ENCODE peak calls at places on chromosomes 13 and 19, in nine cellular contexts. D is cardiac muscle cell, A is heart left ventricle, U is epithelial cell of esophagus, E is BE2C, Y is psoas muscle, V is GM06990, H is tibial artery, Q is MM.1S. J is an unnamed sample.

GRCh38 chr13:32142115-32142514 is 110.5 kb downstream of the FRY start:
- DNase-seq in D (no peak), A (no peak), U (no peak), E (no peak), Y (no peak), V (no peak), H (no peak), Q (no peak), J (no peak)

GRCh38 chr13:43074824-43075510 is 51.6 kb downstream of the DNAJC15 start:
- DNase-seq in D (no peak), A (no peak), U (no peak), E (no peak), Y (no peak), V (peak; percentile 36), H (no peak), Q (peak; percentile 52), J (no peak)

GRCh38 chr13:90427322-90428272 is 919.9 kb upstream of the MIR17HG start:
- DNase-seq in D (no peak), A (peak; percentile 31), U (no peak), E (peak; percentile 54), Y (no peak), V (no peak), H (no peak), Q (no peak), J (no peak)

GRCh38 chr19:10309423-10309822 is at the start of gene ZGLP1:
- DNase-seq in D (no peak), A (no peak), U (no peak), E (no peak), Y (no peak), V (no peak), H (no peak), Q (no peak), J (no peak)

GRCh38 chr19:5908773-5909442 is 4.2 kb downstream of the VMAC start:
- DNase-seq in D (no peak), A (no peak), U (no peak), E (no peak), Y (no peak), V (no peak), H (no peak), Q (no peak), J (no peak)

GRCh38 chr19:1783354-1783753 is 28.7 kb downstream of the ATP8B3 start:
- DNase-seq in D (no peak), A (no peak), U (no peak), E (no peak), Y (no peak), V (no peak), H (no peak), Q (no peak), J (no peak)

GRCh38 chr19:51029718-51030117 is 3.3 kb upstream of the KLK11 start:
- DNase-seq in D (no peak), A (no peak), U (no peak), E (no peak), Y (no peak), V (no peak), H (no peak), Q (no peak), J (no peak)

GRCh38 chr19:41940443-41941409 is 12.5 kb upstream of the ERFL start:
- DNase-seq in D (no peak), A (no peak), U (no peak), E (no peak), Y (no peak), V (no peak), H (no peak), Q (no peak), J (no peak)

GRCh38 chr13:44646044-44646443 is 69.9 kb upstream of the TSC22D1 start:
- DNase-seq in D (no peak), A (no peak), U (no peak), E (no peak), Y (no peak), V (no peak), H (no peak), Q (no peak), J (no peak)

GRCh38 chr19:33291623-33292534 is 10.5 kb downstream of the CEBPA start:
- DNase-seq in D (no peak), A (peak; percentile 17), U (no peak), E (no peak), Y (no peak), V (no peak), H (no peak), Q (no peak), J (no peak)

GRCh38 chr13:75762967-75763366 is 126.8 kb downstream of the LMO7 start:
- DNase-seq in D (no peak), A (no peak), U (no peak), E (no peak), Y (no peak), V (no peak), H (no peak), Q (no peak), J (no peak)
- H3K4me3 ChIP-seq in D (no peak overlapping the region), A (peak overlapping the region; percentile 47), U (peak overlapping the region; percentile 69), E (no peak overlapping the region), Y (peak overlapping the region; percentile 69), V (no peak overlapping the region), H (peak overlapping the region; percentile 28), Q (no peak overlapping the region), J (no peak overlapping the region)

GRCh38 chr13:60384911-60385310 is 12.1 kb upstream of the TDRD3 start:
- DNase-seq in D (no peak), A (no peak), U (no peak), E (peak; percentile 35), Y (no peak), V (no peak), H (no peak), Q (no peak), J (no peak)

DNA sequence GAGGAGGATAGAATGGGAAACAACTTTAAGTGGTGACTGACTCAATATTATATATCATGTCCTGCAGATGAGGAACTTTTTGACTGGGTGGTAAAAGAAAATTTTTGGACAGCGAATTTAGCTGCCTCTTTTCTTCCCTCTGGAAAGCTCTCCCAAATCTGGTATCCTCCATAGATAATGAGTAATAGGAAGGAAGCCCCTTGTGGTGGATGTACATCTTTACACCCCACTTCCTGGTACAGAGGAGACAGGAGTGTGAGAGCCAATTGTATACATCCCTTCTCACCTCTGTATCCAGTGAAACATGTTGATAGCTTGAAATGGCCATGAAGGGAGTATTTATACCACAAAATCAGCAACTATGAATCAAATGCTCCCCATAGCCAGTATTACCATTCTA is 17.2 kb upstream of the TDRD3 start:
- DNase-seq in D (no peak), A (no peak), U (no peak), E (no peak), Y (no peak), V (no peak), H (no peak), Q (no peak), J (no peak)
- TF ChIP-seq CTCF in D (peak; percentile 17), A (no peak), U (no peak), E (peak; percentile 41), Y (no peak), V (no peak), H (no peak), Q (no peak), J (peak; percentile 9)

GRCh38 chr13:99995503-99996176 is 14.1 kb downstream of the ZIC2 start:
- DNase-seq in D (no peak), A (no peak), U (no peak), E (no peak), Y (no peak), V (no peak), H (no peak), Q (no peak), J (peak; percentile 37)
- H3K4me3 ChIP-seq in D (no peak overlapping the region), A (no peak overlapping the region), U (no peak overlapping the region), E (no peak overlapping the region), Y (no peak overlapping the region), V (no peak overlapping the region), H (no peak overlapping the region), Q (no peak overlapping the region), J (no peak overlapping the region)

DNA sequence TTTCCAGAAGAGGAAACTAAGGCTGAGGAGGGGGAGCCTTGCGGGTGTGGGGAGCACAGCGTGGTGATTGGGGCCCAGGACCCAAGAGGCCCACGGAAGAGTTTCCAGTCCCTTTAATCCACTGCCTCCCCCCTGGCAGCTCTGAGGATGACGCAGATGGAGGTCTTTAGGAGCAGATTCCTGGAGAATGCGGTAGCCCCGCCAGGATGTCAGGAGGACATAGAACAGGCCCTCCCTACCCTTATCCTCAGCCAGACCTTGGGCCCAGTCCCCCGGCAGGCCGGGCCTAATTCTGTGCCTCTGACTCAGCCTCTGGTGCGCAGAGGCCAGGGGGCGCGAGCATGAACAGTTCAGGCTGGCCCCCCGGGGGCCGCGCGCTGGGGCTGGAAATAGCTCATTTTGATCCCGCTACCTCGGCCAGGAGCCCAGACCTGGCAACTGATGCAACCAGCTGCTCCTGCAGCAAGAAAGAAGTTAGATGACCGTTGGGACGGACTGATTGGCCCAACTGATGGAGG is 461 bp upstream of the HSPB6 start:
- DNase-seq in D (peak; percentile 73), A (peak; percentile 90), U (no peak), E (peak; percentile 78), Y (peak; percentile 92), V (no peak), H (peak; percentile 94), Q (no peak), J (peak; percentile 100)
- TF ChIP-seq CTCF in D (peak; percentile 9), A (no peak), U (no peak), E (no peak), Y (no peak), V (no peak), H (no peak), Q (no peak), J (no peak)

GRCh38 chr19:30085394-30085793 is 143.4 kb downstream of the URI1 start:
- DNase-seq in D (peak; percentile 8), A (peak; percentile 48), U (no peak), E (peak; percentile 59), Y (no peak), V (no peak), H (no peak), Q (no peak), J (no peak)

GRCh38 chr19:30086916-30087315 is 144.9 kb downstream of the URI1 start:
- DNase-seq in D (no peak), A (peak; percentile 26), U (no peak), E (no peak), Y (no peak), V (no peak), H (no peak), Q (no peak), J (no peak)

GRCh38 chr19:30087381-30088138 is 145.5 kb downstream of the URI1 start:
- DNase-seq in D (no peak), A (peak; percentile 29), U (no peak), E (no peak), Y (no peak), V (no peak), H (no peak), Q (no peak), J (no peak)

GRCh38 chr19:30084390-30084819 is 142.4 kb downstream of the URI1 start:
- DNase-seq in D (no peak), A (peak; percentile 62), U (no peak), E (peak; percentile 53), Y (no peak), V (no peak), H (no peak), Q (no peak), J (no peak)

DNA sequence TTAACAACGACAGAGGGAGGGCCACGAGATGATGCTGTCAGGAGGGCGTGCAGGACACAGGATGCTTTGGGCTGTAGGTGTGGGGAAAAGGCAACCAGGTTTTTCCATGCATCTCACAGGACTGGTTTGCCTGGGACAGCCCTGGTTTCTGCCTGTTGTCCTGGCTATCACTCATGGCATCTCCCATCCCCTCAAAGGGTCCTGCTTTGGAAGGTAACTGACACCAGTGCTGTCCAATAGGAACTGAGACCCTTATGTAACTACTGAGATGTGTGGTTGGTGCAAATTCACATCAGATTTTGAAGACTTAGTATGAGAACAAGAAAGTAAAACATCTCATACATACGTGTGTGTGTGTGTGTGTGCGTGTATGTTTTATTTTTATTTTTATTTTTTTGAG is 144.2 kb downstream of the URI1 start:
- DNase-seq in D (no peak), A (peak; percentile 3), U (no peak), E (no peak), Y (no peak), V (no peak), H (no peak), Q (no peak), J (no peak)
- H3K4me3 ChIP-seq in D (no peak overlapping the region), A (no peak overlapping the region), U (no peak overlapping the region), E (no peak overlapping the region), Y (no peak overlapping the region), V (no peak overlapping the region), H (no peak overlapping the region), Q (no peak overlapping the region), J (no peak overlapping the region)

J was measured in fibroblast of the aortic adventitia.